ENCODE peak calls at places on chromosome 11, in four cellular contexts. One of them, this sample, is unnamed.

GRCh38 chr11:68385128-68385527 is 72.7 kb downstream of the LRP5 start:
- DNase-seq in stimulated activated CD8-positive, alpha-beta memory T cell treated with anti-CD3 and anti-CD28 coated beads, Interleukin-15, amount 100 ng/mL, for 48 hours: no peak
- DNase-seq in GM12865: no peak
- DNase-seq in T-helper 2 cell: no peak
- DNase-seq in this sample: no peak

GRCh38 chr11:70854891-70855556 is 397.4 kb downstream of the SHANK2 start:
- DNase-seq in GM12865: no peak
- DNase-seq in T-helper 2 cell: no peak
- DNase-seq in stimulated activated CD8-positive, alpha-beta memory T cell treated with anti-CD3 and anti-CD28 coated beads, Interleukin-15, amount 100 ng/mL, for 48 hours: no peak
- DNase-seq in this sample: no peak

GRCh38 chr11:7270233-7270760 is 18.6 kb downstream of the SYT9 start:
- DNase-seq in GM12865: no peak
- DNase-seq in T-helper 2 cell: no peak
- DNase-seq in stimulated activated CD8-positive, alpha-beta memory T cell treated with anti-CD3 and anti-CD28 coated beads, Interleukin-15, amount 100 ng/mL, for 48 hours: no peak
- DNase-seq in this sample: no peak

GRCh38 chr11:7892751-7893356 is 38.2 kb downstream of the OR10A6 start:
- DNase-seq in stimulated activated CD8-positive, alpha-beta memory T cell treated with anti-CD3 and anti-CD28 coated beads, Interleukin-15, amount 100 ng/mL, for 48 hours: no peak
- DNase-seq in GM12865: peak; percentile 62
- DNase-seq in T-helper 2 cell: peak; percentile 50
- DNase-seq in this sample: peak; percentile 63

GRCh38 chr11:11505190-11505589 is 116.6 kb downstream of the GALNT18 start:
- DNase-seq in T-helper 2 cell: no peak
- DNase-seq in GM12865: no peak
- DNase-seq in stimulated activated CD8-positive, alpha-beta memory T cell treated with anti-CD3 and anti-CD28 coated beads, Interleukin-15, amount 100 ng/mL, for 48 hours: no peak
- DNase-seq in this sample: no peak

GRCh38 chr11:86291466-86292262 is 10.4 kb upstream of the HIKESHI start:
- DNase-seq in T-helper 2 cell: peak; percentile 82
- DNase-seq in stimulated activated CD8-positive, alpha-beta memory T cell treated with anti-CD3 and anti-CD28 coated beads, Interleukin-15, amount 100 ng/mL, for 48 hours: peak; percentile 53
- DNase-seq in GM12865: peak; percentile 73
- DNase-seq in this sample: peak; percentile 63

GRCh38 chr11:71179877-71180276 is 72.5 kb downstream of the SHANK2 start:
- DNase-seq in GM12865: no peak
- DNase-seq in stimulated activated CD8-positive, alpha-beta memory T cell treated with anti-CD3 and anti-CD28 coated beads, Interleukin-15, amount 100 ng/mL, for 48 hours: no peak
- DNase-seq in T-helper 2 cell: no peak
- DNase-seq in this sample: no peak

GRCh38 chr11:113384551-113384950 is 3.0 kb upstream of the ANKK1 start:
- DNase-seq in stimulated activated CD8-positive, alpha-beta memory T cell treated with anti-CD3 and anti-CD28 coated beads, Interleukin-15, amount 100 ng/mL, for 48 hours: no peak
- DNase-seq in GM12865: no peak
- DNase-seq in T-helper 2 cell: no peak
- DNase-seq in this sample: no peak

GRCh38 chr11:1869427-1870325 is 16.8 kb downstream of the LSP1 start:
- DNase-seq in stimulated activated CD8-positive, alpha-beta memory T cell treated with anti-CD3 and anti-CD28 coated beads, Interleukin-15, amount 100 ng/mL, for 48 hours: no peak
- DNase-seq in GM12865: no peak
- DNase-seq in T-helper 2 cell: no peak
- DNase-seq in this sample: no peak

GRCh38 chr11:85886089-85887056 is 31.2 kb downstream of the CCDC83 start:
- DNase-seq in T-helper 2 cell: no peak
- DNase-seq in stimulated activated CD8-positive, alpha-beta memory T cell treated with anti-CD3 and anti-CD28 coated beads, Interleukin-15, amount 100 ng/mL, for 48 hours: no peak
- DNase-seq in GM12865: no peak
- DNase-seq in this sample: no peak

GRCh38 chr11:30368394-30368793 is 45.5 kb downstream of the ARL14EP start:
- DNase-seq in stimulated activated CD8-positive, alpha-beta memory T cell treated with anti-CD3 and anti-CD28 coated beads, Interleukin-15, amount 100 ng/mL, for 48 hours: no peak
- DNase-seq in T-helper 2 cell: no peak
- DNase-seq in GM12865: no peak
- DNase-seq in this sample: no peak

GRCh38 chr11:40328890-40329617 is 1130.4 kb downstream of the LRRC4C start:
- DNase-seq in GM12865: no peak
- DNase-seq in stimulated activated CD8-positive, alpha-beta memory T cell treated with anti-CD3 and anti-CD28 coated beads, Interleukin-15, amount 100 ng/mL, for 48 hours: no peak
- DNase-seq in T-helper 2 cell: peak; percentile 2
- DNase-seq in this sample: no peak

GRCh38 chr11:70064011-70064725 is 13.9 kb upstream of the ANO1 start:
- DNase-seq in T-helper 2 cell: no peak
- DNase-seq in GM12865: no peak
- DNase-seq in stimulated activated CD8-positive, alpha-beta memory T cell treated with anti-CD3 and anti-CD28 coated beads, Interleukin-15, amount 100 ng/mL, for 48 hours: no peak
- DNase-seq in this sample: no peak

GRCh38 chr11:35529971-35530495 is 4.6 kb upstream of the PAMR1 start:
- DNase-seq in GM12865: no peak
- DNase-seq in stimulated activated CD8-positive, alpha-beta memory T cell treated with anti-CD3 and anti-CD28 coated beads, Interleukin-15, amount 100 ng/mL, for 48 hours: no peak
- DNase-seq in T-helper 2 cell: no peak
- DNase-seq in this sample: no peak

GRCh38 chr11:130613396-130613795 is 165.0 kb downstream of the ADAMTS15 start:
- DNase-seq in GM12865: no peak
- DNase-seq in stimulated activated CD8-positive, alpha-beta memory T cell treated with anti-CD3 and anti-CD28 coated beads, Interleukin-15, amount 100 ng/mL, for 48 hours: no peak
- DNase-seq in T-helper 2 cell: no peak
- DNase-seq in this sample: no peak

GRCh38 chr11:2902784-2903671 is 17.5 kb upstream of the CDKN1C start:
- DNase-seq in GM12865: no peak
- DNase-seq in stimulated activated CD8-positive, alpha-beta memory T cell treated with anti-CD3 and anti-CD28 coated beads, Interleukin-15, amount 100 ng/mL, for 48 hours: no peak
- DNase-seq in T-helper 2 cell: no peak
- DNase-seq in this sample: no peak

GRCh38 chr11:72574046-72574445 is 100.2 kb downstream of the PDE2A start:
- DNase-seq in T-helper 2 cell: no peak
- DNase-seq in GM12865: no peak
- DNase-seq in stimulated activated CD8-positive, alpha-beta memory T cell treated with anti-CD3 and anti-CD28 coated beads, Interleukin-15, amount 100 ng/mL, for 48 hours: no peak
- DNase-seq in this sample: no peak

GRCh38 chr11:60924906-60925684 is 835 bp downstream of the TMEM132A start:
- DNase-seq in GM12865: no peak
- DNase-seq in T-helper 2 cell: no peak
- DNase-seq in stimulated activated CD8-positive, alpha-beta memory T cell treated with anti-CD3 and anti-CD28 coated beads, Interleukin-15, amount 100 ng/mL, for 48 hours: no peak
- DNase-seq in this sample: no peak

GRCh38 chr11:61701298-61701993 is 21.3 kb downstream of the DAGLA start:
- DNase-seq in T-helper 2 cell: no peak
- DNase-seq in GM12865: no peak
- DNase-seq in stimulated activated CD8-positive, alpha-beta memory T cell treated with anti-CD3 and anti-CD28 coated beads, Interleukin-15, amount 100 ng/mL, for 48 hours: no peak
- DNase-seq in this sample: no peak

GRCh38 chr11:25860677-25861445 is 471.1 kb upstream of the ANO3 start:
- DNase-seq in stimulated activated CD8-positive, alpha-beta memory T cell treated with anti-CD3 and anti-CD28 coated beads, Interleukin-15, amount 100 ng/mL, for 48 hours: no peak
- DNase-seq in GM12865: no peak
- DNase-seq in T-helper 2 cell: no peak
- DNase-seq in this sample: no peak

GRCh38 chr11:129451524-129451923 is 75.9 kb downstream of the BARX2 start:
- DNase-seq in T-helper 2 cell: no peak
- DNase-seq in GM12865: no peak
- DNase-seq in stimulated activated CD8-positive, alpha-beta memory T cell treated with anti-CD3 and anti-CD28 coated beads, Interleukin-15, amount 100 ng/mL, for 48 hours: no peak
- DNase-seq in this sample: no peak

GRCh38 chr11:18754308-18754707 is 28.3 kb upstream of the IGSF22 start:
- DNase-seq in stimulated activated CD8-positive, alpha-beta memory T cell treated with anti-CD3 and anti-CD28 coated beads, Interleukin-15, amount 100 ng/mL, for 48 hours: no peak
- DNase-seq in T-helper 2 cell: no peak
- DNase-seq in GM12865: no peak
- DNase-seq in this sample: no peak

GRCh38 chr11:118060081-118060661 is 16.7 kb upstream of the TMPRSS4 start:
- DNase-seq in GM12865: no peak
- DNase-seq in stimulated activated CD8-positive, alpha-beta memory T cell treated with anti-CD3 and anti-CD28 coated beads, Interleukin-15, amount 100 ng/mL, for 48 hours: no peak
- DNase-seq in T-helper 2 cell: no peak
- DNase-seq in this sample: no peak

GRCh38 chr11:7143908-7144307 is 55.1 kb downstream of the RBMXL2 start:
- DNase-seq in T-helper 2 cell: peak; percentile 41
- DNase-seq in stimulated activated CD8-positive, alpha-beta memory T cell treated with anti-CD3 and anti-CD28 coated beads, Interleukin-15, amount 100 ng/mL, for 48 hours: no peak
- DNase-seq in GM12865: no peak
- DNase-seq in this sample: peak; percentile 14

GRCh38 chr11:13550761-13551160 is 55.0 kb upstream of the PTH start:
- DNase-seq in stimulated activated CD8-positive, alpha-beta memory T cell treated with anti-CD3 and anti-CD28 coated beads, Interleukin-15, amount 100 ng/mL, for 48 hours: no peak
- DNase-seq in GM12865: no peak
- DNase-seq in T-helper 2 cell: no peak
- DNase-seq in this sample: no peak